ENCODE peak calls at places on chromosomes 1 and 21, in seven cellular contexts. D is sigmoid colon, S is GM10248, H is Calu3, O is uterus, M is heart right ventricle, G is psoas muscle. J is an unnamed sample.
A peak's percentile ranks its signal among the peaks of the same experiment; 100 is the strongest.

GRCh38 chr1:197145451-197146029 is 929 bp downstream of the ASPM start:
- DNase-seq in H (no peak), G (no peak), S (no peak), D (no peak), O (no peak), M (no peak), J (no peak)

GRCh38 chr1:234885601-234886000 is 243.0 kb downstream of the TOMM20 start:
- DNase-seq in H (no peak), M (no peak), S (no peak), O (no peak), G (peak; percentile 64), D (peak; percentile 68), J (peak; percentile 53)

GRCh38 chr21:45466330-45467220 is 61.6 kb downstream of the COL18A1 start:
- DNase-seq in G (peak; percentile 10), D (peak; percentile 32), H (no peak), S (no peak), O (no peak), M (no peak), J (peak; percentile 48)

GRCh38 chr1:9238550-9238949 is 4.0 kb downstream of the H6PD start:
- DNase-seq in M (no peak), O (no peak), S (no peak), D (no peak), H (no peak), G (no peak), J (no peak)

GRCh38 chr1:25586181-25586588 is 30.4 kb upstream of the MAN1C1 start:
- DNase-seq in S (no peak), H (no peak), O (no peak), D (no peak), M (no peak), G (no peak), J (no peak)

GRCh38 chr1:36977736-36978314 is 56.5 kb downstream of the GRIK3 start:
- DNase-seq in O (no peak), S (no peak), D (no peak), M (no peak), G (no peak), H (no peak), J (no peak)

GRCh38 chr21:44526096-44526997 is 13.6 kb downstream of the KRTAP10-1 start:
- DNase-seq in S (no peak), M (no peak), G (no peak), O (no peak), D (peak; percentile 54), H (no peak), J (peak; percentile 51)

GRCh38 chr1:156786640-156787039 is 19.3 kb downstream of the PRCC start:
- DNase-seq in O (no peak), G (no peak), M (no peak), H (no peak), S (no peak), D (peak; percentile 56), J (no peak)

GRCh38 chr1:43522776-43523480 is 7.8 kb upstream of the PTPRF start:
- DNase-seq in M (no peak), H (peak; percentile 71), S (no peak), D (peak; percentile 14), O (no peak), G (no peak), J (peak; percentile 61)

GRCh38 chr1:147892216-147892615 is 10.4 kb upstream of the GJA8 start:
- DNase-seq in S (no peak), H (no peak), M (no peak), G (no peak), O (no peak), D (no peak), J (no peak)

GRCh38 chr1:21840981-21841380 is 28.9 kb downstream of the LDLRAD2 start:
- DNase-seq in S (no peak), G (no peak), H (no peak), D (no peak), O (no peak), M (no peak), J (no peak)

GRCh38 chr21:17343055-17343454 is 169.8 kb upstream of the CXADR start:
- DNase-seq in O (no peak), G (no peak), D (no peak), S (no peak), H (peak; percentile 4), M (no peak), J (no peak)

GRCh38 chr1:207174913-207175312 is 70.9 kb downstream of the C4BPA start:
- DNase-seq in D (no peak), H (no peak), G (no peak), S (no peak), O (no peak), M (no peak), J (no peak)

GRCh38 chr1:179034720-179035119 is 9.0 kb downstream of the FAM20B start:
- DNase-seq in S (peak; percentile 73), M (no peak), O (no peak), H (no peak), D (no peak), G (no peak), J (no peak)

GRCh38 chr1:77794550-77794949 is 15.1 kb downstream of the MIGA1 start:
- DNase-seq in S (no peak), H (no peak), G (no peak), O (no peak), D (no peak), M (no peak), J (no peak)

GRCh38 chr1:226615876-226616275 is 67.3 kb downstream of the STUM start:
- DNase-seq in D (peak; percentile 43), S (no peak), M (no peak), G (no peak), O (no peak), H (no peak), J (no peak)
- TF ChIP-seq CTCF in D (no peak), S (no peak), M (no peak), G (no peak), O (no peak), H (no peak), J (no peak)

GRCh38 chr1:182905321-182905720 is 47.6 kb downstream of the SHCBP1L start:
- DNase-seq in M (no peak), H (no peak), G (no peak), D (no peak), O (no peak), S (no peak), J (no peak)

GRCh38 chr1:182909578-182909977 is 43.4 kb downstream of the SHCBP1L start:
- DNase-seq in M (no peak), G (no peak), H (no peak), S (no peak), O (no peak), D (no peak), J (no peak)

GRCh38 chr1:182913401-182913800 is 39.6 kb downstream of the SHCBP1L start:
- DNase-seq in M (no peak), D (no peak), G (no peak), O (no peak), H (no peak), S (no peak), J (no peak)

DNA sequence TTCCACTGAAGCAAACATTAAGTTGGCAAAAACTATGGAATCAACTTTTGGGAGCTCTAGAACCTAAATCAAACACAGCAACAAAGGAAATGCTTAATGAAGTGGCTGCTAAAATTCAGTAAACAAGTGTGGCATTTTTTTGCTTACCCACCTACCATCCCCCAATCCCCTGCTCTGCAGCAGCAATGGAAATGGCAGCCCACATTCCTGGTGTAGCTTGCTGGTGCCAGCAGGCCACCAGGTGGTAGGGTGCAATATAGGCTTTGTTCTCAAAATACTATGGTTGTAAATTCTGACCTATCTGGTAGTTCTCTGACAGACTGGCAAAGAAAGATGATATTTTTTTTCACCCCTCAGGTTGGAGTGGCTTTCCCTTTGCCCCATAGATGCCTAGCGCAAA is 42.8 kb downstream of the SHCBP1L start:
- DNase-seq in D (no peak), M (no peak), S (no peak), O (no peak), H (no peak), G (no peak), J (no peak)
- TF ChIP-seq CTCF in D (no peak), M (no peak), S (no peak), O (no peak), H (no peak), G (no peak), J (no peak)

GRCh38 chr1:155226910-155227260 is 18.4 kb downstream of the MTX1 start:
- DNase-seq in M (peak; percentile 29), S (peak; percentile 45), O (peak; percentile 45), G (peak; percentile 56), D (no peak), H (peak; percentile 67), J (peak; percentile 80)
- TF ChIP-seq CTCF in M (no peak), S (no peak), O (no peak), G (no peak), D (no peak), H (no peak), J (no peak)

GRCh38 chr1:167342846-167343245 is 122.2 kb downstream of the POU2F1 start:
- DNase-seq in S (peak; percentile 33), D (no peak), O (no peak), G (no peak), M (no peak), H (no peak), J (no peak)
- TF ChIP-seq CTCF in S (no peak), D (no peak), O (no peak), G (peak; percentile 17), M (no peak), H (no peak), J (peak; percentile 32)

GRCh38 chr1:8213676-8214075 is 104.2 kb upstream of the SLC45A1 start:
- DNase-seq in G (no peak), O (no peak), M (no peak), S (no peak), D (no peak), H (no peak), J (no peak)

GRCh38 chr1:8212443-8212920 is 105.4 kb upstream of the SLC45A1 start:
- DNase-seq in H (no peak), D (no peak), O (no peak), S (no peak), G (no peak), M (no peak), J (no peak)

GRCh38 chr1:8216005-8216404 is 101.9 kb upstream of the SLC45A1 start:
- DNase-seq in G (no peak), H (no peak), O (no peak), S (no peak), M (no peak), D (no peak), J (no peak)

GRCh38 chr1:8213136-8213535 is 104.8 kb upstream of the SLC45A1 start:
- DNase-seq in O (no peak), M (no peak), H (no peak), S (no peak), G (no peak), D (no peak), J (no peak)

GRCh38 chr1:8214501-8215173 is 103.3 kb upstream of the SLC45A1 start:
- DNase-seq in O (no peak), G (no peak), D (no peak), H (no peak), M (no peak), S (no peak), J (no peak)
- TF ChIP-seq CTCF in O (no peak), G (no peak), D (no peak), H (no peak), M (peak; percentile 19), S (no peak), J (no peak)

GRCh38 chr1:93623875-93624274 is 57.8 kb downstream of the BCAR3 start:
- DNase-seq in D (no peak), S (no peak), M (no peak), O (no peak), G (no peak), H (no peak), J (no peak)
- TF ChIP-seq CTCF in D (no peak), S (no peak), M (no peak), O (no peak), G (no peak), H (no peak), J (no peak)

GRCh38 chr1:162357681-162358266 is 18.9 kb downstream of the SPATA46 start:
- DNase-seq in S (peak; percentile 52), H (peak; percentile 48), M (no peak), D (no peak), O (no peak), G (no peak), J (no peak)
- TF ChIP-seq CTCF in S (peak; percentile 53), H (peak; percentile 70), M (peak; percentile 34), D (no peak), O (no peak), G (peak; percentile 28), J (peak; percentile 54)